ENCODE peak calls at places on chromosomes 6 and 20, in five cellular contexts. K is cardiac muscle cell, C is HFF-Myc, L is GM12878, P is fibroblast of mammary gland. H is an unnamed sample.
A peak's percentile ranks its signal among the peaks of the same experiment; 100 is the strongest.

GRCh38 chr6:65461121-65461520 is 245.9 kb downstream of the EYS start:
- DNase-seq in K (no peak), C (no peak), L (no peak), P (no peak), H (no peak)

GRCh38 chr20:18754030-18754659 is 59.4 kb upstream of the SCP2D1 start:
- DNase-seq in K (no peak), C (no peak), L (peak; percentile 73), P (no peak), H (no peak)

GRCh38 chr20:47360489-47361267 is 4.2 kb upstream of the ZMYND8 start:
- DNase-seq in K (peak; percentile 97), C (peak; percentile 82), L (no peak), P (peak; percentile 92), H (peak; percentile 71)

GRCh38 chr20:38217791-38218565 is 42.6 kb downstream of the KIAA1755 start:
- DNase-seq in K (peak; percentile 92), C (peak; percentile 89), L (no peak), P (peak; percentile 97), H (peak; percentile 92)

GRCh38 chr20:3777726-3778629 is 3.3 kb downstream of the SPEF1 start:
- DNase-seq in K (peak; percentile 54), C (no peak), L (no peak), P (peak; percentile 41), H (no peak)

GRCh38 chr20:1105599-1106194 is 12.7 kb upstream of the PSMF1 start:
- DNase-seq in K (no peak), C (no peak), L (no peak), P (no peak), H (no peak)

GRCh38 chr20:9235518-9235917 is 166.6 kb downstream of the PLCB4 start:
- DNase-seq in K (peak; percentile 84), C (peak; percentile 80), L (no peak), P (peak; percentile 82), H (peak; percentile 56)

GRCh38 chr6:3751019-3751729 is at the start of gene PXDC1:
- DNase-seq in K (peak; percentile 29), C (no peak), L (no peak), P (no peak), H (no peak)

GRCh38 chr20:19817017-19817416 is 59.0 kb downstream of the RIN2 start:
- DNase-seq in K (peak; percentile 74), C (peak; percentile 75), L (no peak), P (peak; percentile 86), H (peak; percentile 92)

DNA sequence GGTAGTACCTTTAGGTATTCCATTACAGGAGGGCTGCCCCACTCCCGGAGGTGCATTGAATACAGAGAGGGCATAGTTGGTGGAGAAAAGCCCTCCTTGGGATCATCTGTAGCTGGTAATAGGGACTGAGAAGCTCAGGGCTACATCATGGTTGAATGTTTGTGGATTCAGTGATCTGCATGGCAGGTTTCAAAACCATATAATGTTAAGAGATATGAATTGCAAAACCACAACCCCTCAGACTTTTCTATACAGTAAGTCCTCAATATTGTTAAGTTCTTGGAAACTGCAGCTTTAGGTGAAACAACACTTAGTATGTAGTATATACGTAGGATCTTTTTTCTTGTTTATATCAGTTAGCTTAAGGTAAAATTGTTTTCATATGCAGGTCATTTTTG is 11.3 kb downstream of the TULP4 start:
- DNase-seq in K (no peak), C (no peak), L (peak; percentile 33), P (no peak), H (no peak)
- H3K4me3 ChIP-seq in K (no peak overlapping the region), C (no peak overlapping the region), L (no peak overlapping the region), P (no peak overlapping the region), H (no peak overlapping the region)

DNA sequence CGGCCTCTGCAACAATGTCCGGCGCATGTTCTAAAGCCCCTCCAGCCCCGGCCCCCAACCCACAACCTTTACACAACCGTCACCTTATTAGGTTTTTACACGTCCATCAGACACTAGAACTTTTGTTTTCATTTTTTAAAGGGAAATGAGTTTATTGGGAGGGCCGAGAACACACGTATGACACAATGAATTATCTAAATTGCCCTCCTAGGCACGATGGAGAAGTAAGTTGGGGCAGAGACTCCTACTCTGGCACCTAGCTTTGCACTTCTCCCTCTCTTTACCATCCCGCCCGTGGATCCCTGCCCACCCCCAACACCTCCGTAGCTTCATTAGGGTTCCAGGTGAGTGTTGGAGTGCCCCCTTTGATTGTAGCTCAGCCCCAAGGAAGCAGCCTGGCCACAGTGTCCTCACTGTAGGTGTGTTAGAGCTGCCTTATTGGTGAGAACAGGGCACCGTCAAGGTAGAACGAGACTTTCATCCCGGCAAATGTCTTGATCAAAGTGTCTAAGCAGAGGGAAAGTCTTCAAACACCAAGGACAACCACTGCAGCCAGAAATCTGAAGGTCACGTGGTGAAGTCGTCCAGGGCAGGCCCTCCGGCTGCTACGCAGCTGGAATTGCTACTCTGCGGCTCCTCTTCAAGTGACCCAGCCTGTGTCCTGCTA is 1.4 kb upstream of the DLL1 start:
- DNase-seq in K (no peak), C (no peak), L (no peak), P (no peak), H (no peak)
- H3K4me3 ChIP-seq in K (peak overlapping the region; percentile 43), C (no peak overlapping the region), L (peak overlapping the region; percentile 38), P (no peak overlapping the region), H (peak overlapping the region; percentile 65)

GRCh38 chr6:99467509-99468106 is 42.5 kb upstream of the PNISR start:
- DNase-seq in K (peak; percentile 37), C (peak; percentile 6), L (no peak), P (peak; percentile 49), H (no peak)

GRCh38 chr6:99473730-99474129 is 41.5 kb downstream of the USP45 start:
- DNase-seq in K (no peak), C (no peak), L (no peak), P (no peak), H (no peak)

DNA sequence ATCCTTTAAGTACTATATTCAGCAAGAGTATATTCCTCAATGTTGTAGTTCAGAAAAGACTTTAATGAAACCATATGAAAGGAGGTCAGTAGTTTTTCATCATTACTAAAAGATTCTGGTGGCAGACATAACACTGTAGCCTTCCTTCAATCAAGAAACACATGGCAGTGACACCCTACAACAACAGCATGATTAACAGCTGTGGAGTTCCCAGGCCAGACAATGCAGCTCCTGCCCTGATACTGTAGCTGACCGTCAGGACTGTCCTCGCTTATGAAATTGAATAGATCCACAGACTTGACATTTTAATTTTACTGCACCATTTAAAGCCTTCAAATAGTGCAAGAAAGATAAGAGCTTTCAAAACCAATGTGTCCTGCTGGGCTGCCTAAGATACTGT is 43.6 kb downstream of the USP45 start:
- DNase-seq in K (no peak), C (no peak), L (no peak), P (no peak), H (no peak)
- H3K4me3 ChIP-seq in K (no peak overlapping the region), C (no peak overlapping the region), L (no peak overlapping the region), P (no peak overlapping the region), H (no peak overlapping the region)

DNA sequence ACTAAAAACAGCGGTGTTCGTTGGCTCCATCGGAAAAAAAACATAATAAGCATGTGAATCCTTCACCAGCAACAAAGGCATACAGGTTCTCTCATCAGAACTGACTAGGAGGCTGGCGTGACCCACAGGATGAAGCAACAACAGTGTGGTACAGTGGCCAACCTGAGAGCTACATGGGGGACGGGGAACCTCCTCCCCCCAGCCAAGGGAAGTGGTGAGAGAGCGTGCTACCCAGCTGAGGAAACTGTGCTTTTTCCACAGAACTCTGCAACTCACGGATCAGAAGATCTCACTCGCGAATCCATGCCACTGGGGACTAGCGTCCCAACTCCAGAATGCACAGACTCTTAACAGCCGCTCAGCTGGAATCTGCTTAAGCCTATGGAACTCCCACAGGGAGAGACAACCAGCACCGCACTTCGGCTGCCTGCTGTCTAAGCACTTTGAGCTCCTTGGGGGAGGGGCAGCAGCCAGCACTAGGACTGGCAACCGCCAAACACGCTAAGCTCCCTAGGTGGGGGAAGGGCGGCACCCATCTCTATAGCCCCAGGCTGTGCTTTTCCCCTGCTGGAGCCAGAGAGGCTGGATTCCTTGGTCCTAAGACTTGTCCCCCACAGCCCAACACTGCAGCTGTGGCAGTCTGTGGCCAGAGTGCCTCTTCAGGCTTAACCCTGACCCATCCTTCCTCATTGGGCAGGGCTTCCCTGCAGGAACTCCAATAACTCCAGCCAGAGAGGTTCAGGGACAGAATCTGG is 538.3 kb upstream of the BTBD3 start:
- DNase-seq in K (peak; percentile 65), C (no peak), L (no peak), P (no peak), H (no peak)
- H3K4me3 ChIP-seq in K (no peak overlapping the region), C (no peak overlapping the region), L (no peak overlapping the region), P (no peak overlapping the region), H (no peak overlapping the region)

GRCh38 chr6:144586986-144587385 is 301.9 kb downstream of the UTRN start:
- DNase-seq in K (no peak), C (no peak), L (no peak), P (no peak), H (no peak)
- H3K4me3 ChIP-seq in K (no peak overlapping the region), C (no peak overlapping the region), L (no peak overlapping the region), P (no peak overlapping the region), H (no peak overlapping the region)

GRCh38 chr20:51446230-51446629 is 96.3 kb downstream of the NFATC2 start:
- DNase-seq in K (peak; percentile 16), C (no peak), L (no peak), P (no peak), H (no peak)

GRCh38 chr20:51447765-51448148 is 94.8 kb downstream of the NFATC2 start:
- DNase-seq in K (no peak), C (no peak), L (no peak), P (no peak), H (no peak)

GRCh38 chr20:51447097-51447764 is 95.3 kb downstream of the NFATC2 start:
- DNase-seq in K (peak; percentile 96), C (peak; percentile 93), L (no peak), P (peak; percentile 99), H (peak; percentile 90)

GRCh38 chr20:51445591-51445990 is 96.9 kb downstream of the NFATC2 start:
- DNase-seq in K (no peak), C (no peak), L (no peak), P (no peak), H (no peak)

DNA sequence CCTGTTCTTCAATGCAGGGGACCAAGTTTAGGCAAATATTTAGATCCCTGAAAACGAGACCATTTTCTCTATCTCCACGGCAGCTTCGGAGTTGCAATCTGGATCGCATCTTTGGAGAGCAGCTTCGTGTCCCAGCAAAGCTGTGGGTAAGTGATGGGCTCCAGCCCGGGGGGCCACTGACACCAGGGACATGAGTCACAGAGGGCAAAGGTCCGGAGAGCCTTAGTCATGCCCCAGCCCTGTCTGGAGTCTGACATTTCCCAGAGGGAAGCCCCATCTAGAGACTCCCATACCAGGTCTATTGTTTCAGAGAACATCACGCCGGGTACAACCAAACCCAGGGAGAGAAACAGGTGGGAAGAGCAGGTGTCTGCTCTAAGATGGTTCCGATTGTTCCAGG is 95.9 kb downstream of the NFATC2 start:
- DNase-seq in K (peak; percentile 60), C (peak; percentile 61), L (no peak), P (peak; percentile 95), H (peak; percentile 60)
- H3K4me3 ChIP-seq in K (no peak overlapping the region), C (peak overlapping the region; percentile 22), L (no peak overlapping the region), P (no peak overlapping the region), H (no peak overlapping the region)

DNA sequence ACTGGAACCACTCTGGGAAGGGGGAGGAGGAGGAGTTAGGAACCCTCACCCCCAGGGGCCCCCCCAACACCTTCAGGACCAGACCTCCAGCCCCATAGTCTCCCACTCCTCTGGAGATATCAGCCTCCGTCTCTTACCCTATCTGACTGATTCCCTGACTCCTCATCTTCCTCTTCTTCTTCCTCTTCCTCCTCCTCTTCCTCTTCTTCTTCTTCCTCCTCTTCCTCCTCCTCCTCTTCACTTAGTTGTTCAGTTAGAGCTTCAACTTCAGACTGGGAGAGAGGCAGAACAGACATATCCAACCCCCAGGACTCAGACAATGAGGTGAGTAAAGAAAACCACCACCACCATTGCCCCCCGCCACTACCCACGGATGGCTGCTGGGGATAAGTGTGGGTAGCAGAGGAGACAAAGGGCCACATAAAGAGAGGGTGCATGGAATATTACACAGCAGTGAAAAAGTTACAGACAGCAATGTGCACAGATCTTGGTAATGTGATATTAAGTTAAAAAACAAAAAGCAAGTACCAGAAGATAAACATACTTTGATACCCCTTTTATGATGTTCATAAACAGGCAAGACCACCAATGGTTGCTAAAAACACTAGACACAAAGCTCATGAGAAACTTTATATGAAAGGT is 8.0 kb downstream of the EHMT2 start:
- DNase-seq in K (no peak), C (no peak), L (no peak), P (no peak), H (no peak)
- H3K4me3 ChIP-seq in K (no peak overlapping the region), C (no peak overlapping the region), L (no peak overlapping the region), P (no peak overlapping the region), H (no peak overlapping the region)

GRCh38 chr6:12007915-12008286 is 4.2 kb upstream of the HIVEP1 start:
- DNase-seq in K (no peak), C (no peak), L (no peak), P (no peak), H (no peak)
- H3K4me3 ChIP-seq in K (peak overlapping the region; percentile 81), C (peak overlapping the region; percentile 62), L (peak overlapping the region; percentile 94), P (peak overlapping the region; percentile 76), H (peak overlapping the region; percentile 61)